ENCODE peak calls at places on chromosomes 1 and 21, in seven cellular contexts. H is posterior cingulate gyrus; T is left ventricle myocardium inferior; D is heart left ventricle; L is foreskin fibroblast; E is naive thymus-derived CD4-positive, alpha-beta T cell; J is HEK293T. V is an unnamed sample.
A peak's percentile ranks its signal among the peaks of the same experiment; 100 is the strongest.

GRCh38 chr1:156276532-156276931 is 6.1 kb downstream of the SMG5 start:
- DNase-seq in L (peak; percentile 34), T (no peak), J (no peak), E (no peak), D (no peak), H (no peak), V (no peak)

GRCh38 chr1:50562106-50562505 is 138.9 kb upstream of the DMRTA2 start:
- DNase-seq in D (no peak), H (no peak), E (no peak), T (no peak), L (peak; percentile 62), J (no peak), V (no peak)

GRCh38 chr1:10210841-10211804 is 753 bp downstream of the KIF1B start:
- DNase-seq in H (peak; percentile 93), L (peak; percentile 98), J (peak; percentile 34), D (peak; percentile 97), E (no peak), T (peak; percentile 92), V (peak; percentile 43)

GRCh38 chr1:167454304-167454928 is 63.9 kb downstream of the CD247 start:
- DNase-seq in E (no peak), H (no peak), D (no peak), J (no peak), T (no peak), L (no peak), V (no peak)

GRCh38 chr1:79695133-79695532 is 688.6 kb upstream of the ADGRL4 start:
- DNase-seq in H (no peak), D (no peak), J (no peak), E (no peak), T (no peak), L (no peak), V (no peak)

GRCh38 chr1:221939598-221939997 is 197.7 kb upstream of the DUSP10 start:
- DNase-seq in L (no peak), H (no peak), D (no peak), T (no peak), J (no peak), E (no peak), V (no peak)

GRCh38 chr1:31701137-31701736 is 2.6 kb downstream of the COL16A1 start:
- DNase-seq in L (peak; percentile 99), H (peak; percentile 93), D (peak; percentile 93), E (no peak), J (peak; percentile 52), T (peak; percentile 89), V (no peak)

GRCh38 chr1:1213153-1213918 is 617 bp downstream of the TNFRSF4 start:
- DNase-seq in L (no peak), H (no peak), E (no peak), J (no peak), D (peak; percentile 31), T (peak; percentile 15), V (no peak)

GRCh38 chr1:7261490-7261889 is 476.2 kb downstream of the CAMTA1 start:
- DNase-seq in J (no peak), H (no peak), D (no peak), E (no peak), T (no peak), L (no peak), V (no peak)

GRCh38 chr1:219564072-219564471 is 48.8 kb downstream of the ZC3H11B start:
- DNase-seq in H (no peak), T (no peak), J (no peak), L (no peak), E (no peak), D (no peak), V (no peak)

GRCh38 chr1:10832703-10833102 is 36.3 kb upstream of the CASZ1 start:
- DNase-seq in E (no peak), L (no peak), D (no peak), J (no peak), T (no peak), H (no peak), V (no peak)

GRCh38 chr1:37926061-37926924 is 20.6 kb downstream of the INPP5B start:
- DNase-seq in H (no peak), E (no peak), T (no peak), D (no peak), L (no peak), J (no peak), V (no peak)

GRCh38 chr1:228983231-228983660 is 248.0 kb downstream of the RHOU start:
- DNase-seq in H (no peak), D (no peak), T (no peak), J (no peak), E (no peak), L (no peak), V (no peak)

GRCh38 chr1:21268281-21269239 is 21.7 kb downstream of the ECE1 start:
- DNase-seq in T (no peak), L (peak; percentile 22), J (no peak), H (no peak), D (no peak), E (no peak), V (no peak)

GRCh38 chr1:101089608-101090007 is 64.0 kb upstream of the DPH5 start:
- DNase-seq in J (no peak), D (no peak), H (no peak), L (no peak), E (no peak), T (no peak), V (no peak)

GRCh38 chr1:39183503-39184353 is 20.8 kb upstream of the MACF1 start:
- DNase-seq in T (no peak), L (peak; percentile 87), J (peak; percentile 63), E (peak; percentile 87), H (no peak), D (peak; percentile 32), V (no peak)

GRCh38 chr1:14804626-14805025 is 206.1 kb downstream of the KAZN start:
- DNase-seq in J (peak; percentile 20), T (no peak), E (no peak), L (no peak), H (no peak), D (no peak), V (no peak)

GRCh38 chr1:162367073-162367472 is 9.6 kb downstream of the SPATA46 start:
- DNase-seq in D (peak; percentile 32), J (no peak), L (peak; percentile 50), E (no peak), T (no peak), H (no peak), V (no peak)

GRCh38 chr1:170857955-170858354 is 77.4 kb upstream of the MROH9 start:
- DNase-seq in L (no peak), T (no peak), D (no peak), J (no peak), E (no peak), H (no peak), V (no peak)

GRCh38 chr1:194857413-194857812 is 1671.0 kb upstream of the B3GALT2 start:
- DNase-seq in E (no peak), H (no peak), D (no peak), J (no peak), T (no peak), L (no peak), V (no peak)

GRCh38 chr1:183783896-183784637 is 20.9 kb upstream of the RGL1 start:
- DNase-seq in T (peak; percentile 66), J (no peak), E (no peak), D (peak; percentile 83), L (peak; percentile 86), H (peak; percentile 45), V (no peak)

GRCh38 chr1:2251786-2252185 is 23.7 kb downstream of the SKI start:
- DNase-seq in D (peak; percentile 86), H (no peak), L (no peak), T (peak; percentile 78), E (no peak), J (no peak), V (no peak)

GRCh38 chr1:19325958-19326747 is 14.0 kb downstream of the SLC66A1 start:
- DNase-seq in E (no peak), H (no peak), T (no peak), L (no peak), J (no peak), D (no peak), V (no peak)

GRCh38 chr1:158145173-158145719 is 35.4 kb upstream of the CD1D start:
- DNase-seq in D (peak; percentile 76), E (no peak), T (peak; percentile 77), H (peak; percentile 40), L (peak; percentile 93), J (no peak), V (no peak)

GRCh38 chr21:37829043-37829442 is 87.2 kb downstream of the KCNJ6 start:
- DNase-seq in T (no peak), L (no peak), J (no peak), E (no peak), D (no peak), H (no peak), V (peak; percentile 21)

GRCh38 chr21:39715804-39716397 is 29.1 kb upstream of the IGSF5 start:
- DNase-seq in D (peak; percentile 55), T (peak; percentile 31), J (peak; percentile 48), E (peak; percentile 7), L (peak; percentile 75), H (peak; percentile 58), V (peak; percentile 72)

GRCh38 chr21:43361127-43361492 is 65.8 kb downstream of the SIK1 start:
- DNase-seq in D (peak; percentile 65), H (no peak), J (no peak), E (peak; percentile 34), T (peak; percentile 58), L (peak; percentile 66), V (peak; percentile 38)